ENCODE peak calls at places on chromosomes 12 and 14, in seven cellular contexts. A is AG10803, U is HuH-7, E is EL, L is cerebellum, T is IMR-90, P is NCI-H748 treated with DMSO at 0.1 percent for 48 hours. D is an unnamed sample.

GRCh38 chr14:53979747-53980642 is 23.4 kb upstream of the BMP4 start:
- DNase-seq in A (peak), U (peak), E (peak), L (no peak), T (peak), P (no peak), D (peak)

GRCh38 chr14:50529288-50530179 is 2.8 kb downstream of the MAP4K5 start:
- DNase-seq in A (no peak), U (no peak), E (peak), L (no peak), T (peak), P (no peak), D (no peak)

GRCh38 chr14:55773984-55774581 is 194.1 kb downstream of the KTN1 start:
- DNase-seq in A (no peak), U (no peak), E (no peak), L (no peak), T (no peak), P (no peak), D (no peak)

GRCh38 chr14:105084741-105085571 is 19.7 kb upstream of the GPR132 start:
- DNase-seq in A (no peak), U (no peak), E (no peak), L (no peak), T (no peak), P (no peak), D (no peak)

GRCh38 chr12:49367381-49368239 is at the start of gene SPATS2:
- DNase-seq in A (no peak), U (no peak), E (peak), L (peak), T (no peak), P (peak), D (no peak)

GRCh38 chr12:77979597-77980250 is 149.0 kb downstream of the NAV3 start:
- DNase-seq in A (peak), U (no peak), E (peak), L (no peak), T (peak), P (no peak), D (no peak)

GRCh38 chr12:105365231-105365630 is 34.7 kb downstream of the C12orf75 start:
- DNase-seq in A (no peak), U (no peak), E (no peak), L (no peak), T (no peak), P (no peak), D (no peak)

GRCh38 chr14:101476258-101476930 is 84.9 kb upstream of the DIO3 start:
- DNase-seq in A (no peak), U (no peak), E (no peak), L (no peak), T (no peak), P (no peak), D (no peak)

GRCh38 chr12:49428652-49429549 is 61.6 kb downstream of the SPATS2 start:
- DNase-seq in A (peak), U (no peak), E (peak), L (no peak), T (peak), P (no peak), D (peak)

GRCh38 chr12:110175201-110175600 is 51.0 kb downstream of the IFT81 start:
- DNase-seq in A (no peak), U (no peak), E (no peak), L (no peak), T (no peak), P (no peak), D (no peak)

GRCh38 chr14:91230363-91231035 is 14.0 kb downstream of the GPR68 start:
- DNase-seq in A (no peak), U (no peak), E (peak), L (peak), T (peak), P (no peak), D (peak)

GRCh38 chr14:23910081-23910875 is 43.3 kb upstream of the DHRS4 start:
- DNase-seq in A (peak), U (peak), E (peak), L (no peak), T (peak), P (peak), D (peak)

GRCh38 chr12:66742508-66743367 is 63.9 kb upstream of the GRIP1 start:
- DNase-seq in A (no peak), U (no peak), E (no peak), L (no peak), T (no peak), P (no peak), D (no peak)